ENCODE peak calls at places on chromosomes 4 and X, in nine cellular contexts. K is left lung; T is CD4-positive, CD25-positive, alpha-beta regulatory T cell; S is fibroblast of lung; B is ascending aorta; P is ovary; H is H1; Q is PC-3; C is tibial nerve. X is an unnamed sample.

GRCh38 chr4:3873446-3874415 is 107.5 kb downstream of the ADRA2C start:
- DNase-seq in S (no peak), T (no peak), C (no peak), H (peak; percentile 64), B (no peak), Q (no peak), K (peak; percentile 31), P (no peak), X (no peak)

GRCh38 chrX:63050225-63050624 is 300.9 kb downstream of the SPIN4 start:
- DNase-seq in P (no peak), K (no peak), B (no peak), T (peak; percentile 16), C (no peak), H (no peak), S (no peak), Q (peak; percentile 37), X (no peak)

GRCh38 chrX:79078114-79078513 is 66.4 kb upstream of the GPR174 start:
- DNase-seq in B (no peak), Q (peak; percentile 2), S (no peak), P (no peak), H (no peak), C (no peak), K (no peak), T (no peak), X (no peak)

GRCh38 chr4:56656346-56656643 is 24.8 kb downstream of the HOPX start:
- DNase-seq in C (no peak), B (no peak), S (peak; percentile 39), T (peak; percentile 35), Q (no peak), H (no peak), P (no peak), K (no peak), X (peak; percentile 32)

GRCh38 chrX:39445336-39445735 is 644.1 kb downstream of the MID1IP1 start:
- DNase-seq in P (no peak), C (no peak), K (no peak), B (no peak), T (peak; percentile 56), H (peak; percentile 73), S (no peak), Q (peak; percentile 13), X (no peak)

GRCh38 chr4:27974339-27974738 is 1113.7 kb downstream of the STIM2 start:
- DNase-seq in Q (no peak), P (no peak), H (no peak), K (no peak), B (no peak), C (no peak), S (no peak), T (no peak), X (no peak)

GRCh38 chrX:19382500-19383145 is 38.9 kb downstream of the PDHA1 start:
- DNase-seq in T (peak; percentile 52), H (peak; percentile 77), P (no peak), Q (peak; percentile 68), K (peak; percentile 60), C (peak; percentile 14), B (no peak), S (peak; percentile 37), X (no peak)

GRCh38 chrX:126770179-126770578 is 49.4 kb upstream of the PRR32 start:
- DNase-seq in K (no peak), S (no peak), P (no peak), B (no peak), C (no peak), H (no peak), T (peak; percentile 15), Q (peak; percentile 46), X (no peak)

GRCh38 chr4:150852237-150852636 is 162.8 kb downstream of the LRBA start:
- DNase-seq in T (no peak), P (no peak), B (no peak), K (no peak), H (no peak), S (no peak), Q (no peak), C (no peak), X (no peak)

GRCh38 chr4:120844528-120844921 is 78.0 kb downstream of the PRDM5 start:
- DNase-seq in K (no peak), C (no peak), B (no peak), H (no peak), T (peak; percentile 34), P (no peak), Q (no peak), S (no peak), X (no peak)

GRCh38 chr4:103306870-103307345 is 108.8 kb upstream of the CENPE start:
- DNase-seq in B (no peak), T (no peak), S (no peak), P (no peak), H (no peak), K (peak; percentile 35), Q (peak; percentile 3), C (peak; percentile 22), X (no peak)

GRCh38 chr4:148834804-148835598 is 392.8 kb upstream of the NR3C2 start:
- DNase-seq in B (no peak), H (no peak), S (peak; percentile 51), T (no peak), C (no peak), P (no peak), K (peak; percentile 65), Q (peak; percentile 47), X (no peak)

GRCh38 chr4:182307746-182308145 is 64.5 kb downstream of the TENM3 start:
- DNase-seq in S (peak; percentile 90), P (no peak), H (no peak), B (no peak), T (no peak), C (peak; percentile 24), K (peak; percentile 51), Q (peak; percentile 40), X (peak; percentile 85)

GRCh38 chr4:187184513-187184912 is 460.9 kb upstream of the FAT1 start:
- DNase-seq in S (no peak), H (no peak), Q (no peak), K (no peak), C (no peak), P (no peak), T (no peak), B (no peak), X (no peak)

GRCh38 chrX:130834149-130834548 is 68.9 kb downstream of the ENOX2 start:
- DNase-seq in S (no peak), Q (no peak), P (no peak), C (no peak), T (no peak), H (no peak), K (no peak), B (no peak), X (no peak)

GRCh38 chr4:137905930-137906329 is 336.2 kb downstream of the SLC7A11 start:
- DNase-seq in Q (no peak), B (no peak), S (no peak), C (no peak), T (no peak), H (no peak), P (no peak), K (no peak), X (no peak)

GRCh38 chr4:10179957-10180602 is 63.5 kb upstream of the WDR1 start:
- DNase-seq in C (no peak), K (no peak), B (no peak), Q (no peak), H (no peak), P (no peak), S (no peak), T (no peak), X (no peak)
- H3K27ac ChIP-seq in C (no peak overlapping the region), K (no peak overlapping the region), B (no peak overlapping the region), Q (no peak overlapping the region), H (no peak overlapping the region), P (no peak overlapping the region), S (no peak overlapping the region), T (no peak overlapping the region), X (no peak overlapping the region)

DNA sequence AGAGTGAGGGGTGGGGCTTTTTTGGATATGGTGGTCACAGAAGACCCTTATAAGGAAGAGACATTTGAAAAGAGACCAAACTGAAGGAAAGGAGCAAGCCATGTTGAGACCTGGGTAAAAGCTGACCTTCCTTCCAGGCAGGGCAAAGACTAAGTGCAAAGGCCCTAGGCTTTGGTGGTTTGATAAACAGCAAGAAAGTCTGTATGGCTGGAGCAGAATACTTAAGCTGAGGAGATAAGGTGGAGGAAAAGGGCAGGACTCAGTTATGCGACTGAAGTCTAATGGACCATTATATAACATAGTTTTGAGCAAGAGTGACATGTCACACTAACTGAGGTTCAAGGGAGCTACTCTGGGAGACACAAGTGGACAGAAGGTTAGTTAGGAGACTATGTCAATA is 20.0 kb downstream of the SH3RF1 start:
- DNase-seq in C (no peak), P (no peak), B (no peak), T (no peak), H (no peak), Q (no peak), K (no peak), S (no peak), X (no peak)
- H3K27me3 ChIP-seq in C (no peaks in the 10 kb centered on the region), P (no peaks in the 10 kb centered on the region), B (no peaks in the 10 kb centered on the region), T (no peaks in the 10 kb centered on the region), H (no peaks in the 10 kb centered on the region), Q (no peaks in the 10 kb centered on the region), K (no peaks in the 10 kb centered on the region), S (no peaks in the 10 kb centered on the region), X (no peaks in the 10 kb centered on the region)

DNA sequence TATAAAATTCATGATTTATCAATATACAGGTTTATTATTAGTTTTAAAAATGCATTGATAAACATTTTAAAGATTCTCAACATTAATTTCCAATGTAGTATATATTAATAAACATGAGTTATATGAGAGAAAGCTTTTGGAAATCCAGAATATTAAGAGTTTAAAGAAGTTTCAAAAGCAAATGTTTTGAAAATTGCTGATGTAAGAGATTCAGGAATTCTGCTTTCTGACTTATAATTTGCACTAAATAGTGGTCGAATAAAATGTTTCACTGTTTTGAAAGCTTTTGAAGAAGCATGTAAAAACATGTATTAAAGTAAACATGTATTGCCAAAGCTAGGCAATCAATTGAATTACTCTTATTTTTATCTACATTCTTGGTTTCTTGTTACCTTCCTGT is 151.2 kb upstream of the CXorf51B start:
- DNase-seq in B (no peak), P (no peak), T (no peak), H (no peak), C (no peak), Q (no peak), K (no peak), S (no peak), X (no peak)
- H3K9me3 ChIP-seq in B (no peaks in the 10 kb centered on the region), P (no peaks in the 10 kb centered on the region), T (no peaks in the 10 kb centered on the region), H (peaks cover 7% of the 10 kb centered on the region), C (no peaks in the 10 kb centered on the region), Q (no peaks in the 10 kb centered on the region), K (no peaks in the 10 kb centered on the region), S (no peaks in the 10 kb centered on the region), X (no peaks in the 10 kb centered on the region)

GRCh38 chr4:41360214-41360910 is 103.6 kb downstream of the UCHL1 start:
- DNase-seq in Q (peak; percentile 67), P (peak; percentile 58), S (peak; percentile 32), K (peak; percentile 77), B (peak; percentile 12), C (peak; percentile 29), T (no peak), H (peak; percentile 68), X (peak; percentile 60)

GRCh38 chr4:41362647-41363383 is 106.1 kb downstream of the UCHL1 start:
- DNase-seq in P (no peak), C (no peak), K (no peak), B (no peak), H (peak; percentile 72), Q (no peak), T (no peak), S (no peak), X (peak; percentile 54)

GRCh38 chr4:41360911-41361830 is 104.4 kb downstream of the UCHL1 start:
- DNase-seq in C (no peak), H (peak; percentile 73), S (peak; percentile 33), B (peak; percentile 13), T (no peak), Q (peak; percentile 46), K (peak; percentile 59), P (peak; percentile 26), X (no peak)

GRCh38 chr4:41363384-41363981 is 106.8 kb downstream of the UCHL1 start:
- DNase-seq in K (no peak), P (no peak), H (peak; percentile 50), S (peak; percentile 65), T (no peak), B (peak; percentile 14), Q (peak; percentile 60), C (no peak), X (peak; percentile 69)

GRCh38 chr4:41361831-41362646 is 105.3 kb downstream of the UCHL1 start:
- DNase-seq in P (no peak), C (no peak), B (no peak), K (no peak), Q (peak; percentile 25), H (no peak), S (no peak), T (no peak), X (peak; percentile 11)
- H3K27ac ChIP-seq in P (no peak overlapping the region), C (peak overlapping the region; percentile 64), B (peak overlapping the region; percentile 96), K (peak overlapping the region; percentile 84), Q (peak overlapping the region; percentile 31), H (no peak overlapping the region), S (no peak overlapping the region), T (no peak overlapping the region), X (no peak overlapping the region)